ENCODE peak calls at places on chromosomes 16 and 17, in five cellular contexts. H is stimulated activated CD8-positive, alpha-beta memory T cell treated with anti-CD3 and anti-CD28 coated beads, Interleukin-4, amount 100 ng/mL, for 24 hours; U is pancreas; X is AML-193; J is GM03348. M is an unnamed sample.

GRCh38 chr17:8062435-8062806 is 23.6 kb downstream of the ALOX15B start:
- DNase-seq in H (no peak), U (no peak), X (no peak), J (no peak), M (no peak)

GRCh38 chr17:64377769-64378282 is 12.8 kb downstream of the PECAM1 start:
- DNase-seq in H (no peak), U (no peak), X (no peak), J (no peak), M (no peak)

GRCh38 chr16:19382887-19383816 is 34.5 kb upstream of the TMC5 start:
- DNase-seq in H (no peak), U (no peak), X (no peak), J (no peak), M (no peak)

GRCh38 chr16:49494386-49495150 is 121.0 kb downstream of the C16orf78 start:
- DNase-seq in H (no peak), U (no peak), X (no peak), J (no peak), M (no peak)

GRCh38 chr17:1315409-1315808 is 35.9 kb downstream of the TRARG1 start:
- DNase-seq in H (no peak), U (no peak), X (no peak), J (no peak), M (no peak)

GRCh38 chr16:1548727-1549126 is 15.3 kb downstream of the TMEM204 start:
- DNase-seq in H (no peak), U (no peak), X (no peak), J (no peak), M (no peak)

GRCh38 chr17:27207073-27207511 is 86.8 kb upstream of the WSB1 start:
- DNase-seq in H (no peak), U (no peak), X (peak), J (peak), M (no peak)

GRCh38 chr17:36657763-36658490 is 56.5 kb downstream of the MRM1 start:
- DNase-seq in H (no peak), U (no peak), X (no peak), J (peak), M (no peak)

GRCh38 chr17:42311240-42312034 is 23.1 kb downstream of the STAT5A start:
- DNase-seq in H (no peak), U (peak), X (peak), J (peak), M (no peak)